ENCODE peak calls at places on chromosomes 2 and 18, in ten cellular contexts. C is mesothelial cell of epicardium; T is uterus; I is cardiac fibroblast; R is esophagus squamous epithelium; F is sigmoid colon; N is CD8-positive, alpha-beta T cell; L is GM23338; D is B cell; M is fibroblast of pulmonary artery. K is an unnamed sample.

GRCh38 chr18:80046961-80047541 is 12.8 kb downstream of the RBFA start:
- DNase-seq in N (no peak), L (no peak), C (no peak), F (no peak), R (no peak), I (no peak), D (no peak), T (no peak), M (no peak), K (no peak)

GRCh38 chr2:8067784-8068336 is 614.0 kb upstream of the ID2 start:
- DNase-seq in I (no peak), F (no peak), M (no peak), D (no peak), N (no peak), T (no peak), R (no peak), L (no peak), C (no peak), K (no peak)

GRCh38 chr18:51153659-51154371 is 43.7 kb downstream of the MEX3C start:
- DNase-seq in N (peak; percentile 49), D (peak; percentile 85), L (no peak), M (no peak), R (no peak), I (no peak), C (no peak), F (no peak), T (no peak), K (no peak)

GRCh38 chr18:78659748-78660147 is 319.9 kb upstream of the SALL3 start:
- DNase-seq in T (no peak), R (no peak), D (no peak), F (no peak), M (no peak), C (no peak), L (peak; percentile 50), I (no peak), N (no peak), K (no peak)

GRCh38 chr18:43526436-43527150 is 249.3 kb upstream of the SYT4 start:
- DNase-seq in M (no peak), R (no peak), N (no peak), L (no peak), T (no peak), D (no peak), C (no peak), F (no peak), I (peak; percentile 18), K (no peak)

GRCh38 chr2:241316825-241317224 is 1.1 kb downstream of the SEPTIN2 start:
- DNase-seq in D (no peak), C (no peak), F (no peak), M (no peak), R (no peak), L (no peak), I (no peak), T (no peak), N (no peak), K (no peak)

GRCh38 chr2:151730242-151730975 is 3.9 kb downstream of the NEB start:
- DNase-seq in R (no peak), D (no peak), N (no peak), F (no peak), L (peak; percentile 63), C (no peak), M (peak; percentile 10), T (no peak), I (peak; percentile 1), K (no peak)

GRCh38 chr2:70767699-70768584 is at the start of gene ADD2:
- DNase-seq in T (no peak), L (peak; percentile 83), F (no peak), I (peak; percentile 3), D (peak; percentile 54), M (peak; percentile 25), N (peak; percentile 8), C (peak; percentile 20), R (no peak), K (peak; percentile 73)

GRCh38 chr2:203534486-203535077 is 519 bp downstream of the RAPH1 start:
- DNase-seq in L (no peak), D (no peak), I (peak; percentile 27), N (no peak), M (no peak), T (peak; percentile 30), R (no peak), C (peak; percentile 26), F (peak; percentile 72), K (no peak)

GRCh38 chr18:189254-189653 is 30.9 kb downstream of the USP14 start:
- DNase-seq in I (no peak), D (no peak), R (no peak), L (no peak), M (no peak), F (no peak), C (no peak), N (no peak), T (no peak), K (no peak)

GRCh38 chr2:20400306-20400705 is 46.6 kb upstream of the RHOB start:
- DNase-seq in C (no peak), R (no peak), M (no peak), L (no peak), D (no peak), N (no peak), F (peak; percentile 45), T (no peak), I (no peak), K (peak; percentile 7)

GRCh38 chr2:70431948-70432347 is 121.7 kb downstream of the TGFA start:
- DNase-seq in T (no peak), L (no peak), F (no peak), D (no peak), C (no peak), R (no peak), M (no peak), I (no peak), N (no peak), K (no peak)

GRCh38 chr2:187577310-187577709 is 23.1 kb upstream of the TFPI start:
- DNase-seq in D (no peak), T (no peak), N (no peak), I (peak; percentile 33), F (no peak), C (no peak), L (peak; percentile 56), M (no peak), R (no peak), K (no peak)

GRCh38 chr18:40939636-40940035 is 1015.4 kb upstream of the PIK3C3 start:
- DNase-seq in D (no peak), F (no peak), T (no peak), L (no peak), I (no peak), N (no peak), M (no peak), R (no peak), C (no peak), K (no peak)

GRCh38 chr18:40932862-40933261 is 1022.2 kb upstream of the PIK3C3 start:
- DNase-seq in C (no peak), M (no peak), F (no peak), N (no peak), L (no peak), R (no peak), T (no peak), I (no peak), D (no peak), K (no peak)

GRCh38 chr18:40938615-40939014 is 1016.4 kb upstream of the PIK3C3 start:
- DNase-seq in F (no peak), C (no peak), T (no peak), M (peak; percentile 18), L (no peak), I (no peak), R (no peak), N (no peak), D (no peak), K (no peak)

GRCh38 chr18:40937386-40937785 is 1017.6 kb upstream of the PIK3C3 start:
- DNase-seq in D (no peak), I (no peak), R (no peak), C (no peak), T (no peak), F (no peak), N (no peak), M (peak; percentile 29), L (no peak), K (no peak)

GRCh38 chr18:40935423-40935822 is 1019.6 kb upstream of the PIK3C3 start:
- DNase-seq in T (no peak), F (no peak), I (peak; percentile 66), L (peak; percentile 82), C (no peak), M (peak; percentile 52), N (no peak), R (no peak), D (no peak), K (no peak)
- TF ChIP-seq CTCF in T (no peak), F (no peak), I (peak; percentile 55), L (peak; percentile 69), C (peak; percentile 53), M (peak; percentile 56), N (no peak), R (no peak), D (no peak), K (peak; percentile 67)

DNA sequence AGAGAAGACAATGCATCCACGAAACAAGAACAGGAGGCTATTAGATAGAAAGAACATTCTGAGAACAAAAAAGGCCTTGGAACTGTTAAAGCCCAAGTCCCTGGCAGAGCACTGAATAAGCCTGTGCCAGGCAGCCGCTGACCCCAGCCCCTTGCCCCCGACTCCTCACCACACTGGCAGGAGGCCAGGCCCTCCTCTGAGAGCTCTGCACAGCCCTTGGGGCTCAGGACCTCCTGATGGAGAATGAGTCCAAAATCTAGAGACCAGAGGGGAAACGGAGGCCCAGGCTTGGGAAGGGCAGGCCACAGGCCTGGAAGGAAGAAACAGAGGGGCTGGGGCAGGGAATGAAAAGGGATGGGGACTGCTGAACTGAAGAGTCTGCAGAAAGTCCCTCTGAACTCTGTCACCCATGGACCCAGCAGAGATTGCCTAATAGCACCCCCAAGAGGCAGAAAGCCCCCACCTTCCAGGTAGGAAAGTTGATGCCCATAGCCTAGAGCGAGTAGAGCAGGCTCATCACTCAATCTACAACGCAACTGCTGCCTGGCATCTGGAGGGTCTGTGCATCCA is 18.3 kb upstream of the TNS1 start:
- DNase-seq in I (no peak), L (no peak), M (no peak), F (peak; percentile 37), D (no peak), R (no peak), N (no peak), T (no peak), C (no peak), K (no peak)
- TF ChIP-seq CTCF in I (no peak), L (peak; percentile 57), M (no peak), F (no peak), D (no peak), R (no peak), N (no peak), T (no peak), C (no peak), K (no peak)

GRCh38 chr2:159995038-159995437 is 67.4 kb downstream of the PLA2R1 start:
- DNase-seq in L (no peak), D (no peak), N (no peak), M (no peak), T (no peak), R (no peak), F (no peak), I (no peak), C (no peak), K (no peak)
- TF ChIP-seq CTCF in L (no peak), D (no peak), N (no peak), M (no peak), T (no peak), R (no peak), F (no peak), I (no peak), C (no peak), K (no peak)

DNA sequence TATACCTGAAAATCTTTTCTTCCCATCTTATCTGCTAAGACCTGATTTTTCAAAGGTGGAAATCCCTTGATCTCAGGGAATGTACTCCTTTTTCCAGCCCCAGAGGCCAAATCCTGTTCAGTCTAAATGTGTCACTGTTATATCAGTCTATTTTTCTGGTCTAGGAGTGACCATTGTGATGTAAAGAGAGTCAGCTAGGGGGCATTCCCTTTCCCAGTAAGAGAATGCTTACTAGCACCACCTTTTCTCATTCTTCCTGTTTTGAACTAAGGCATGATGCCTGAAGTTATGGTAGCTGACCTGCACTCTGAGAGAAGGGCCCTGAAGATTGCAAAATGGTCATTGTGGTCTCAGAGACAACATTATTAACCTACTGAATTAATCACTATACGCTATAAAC is 124.1 kb upstream of the XIRP2 start:
- DNase-seq in L (peak; percentile 57), I (no peak), D (no peak), M (no peak), T (no peak), R (no peak), F (no peak), N (no peak), C (no peak), K (no peak)
- TF ChIP-seq CTCF in L (peak; percentile 10), I (no peak), D (no peak), M (no peak), T (no peak), R (no peak), F (no peak), N (no peak), C (no peak), K (no peak)

K was measured in type B pancreatic cell.